ENCODE peak calls at places on chromosomes 5 and 9, in four cellular contexts. E is amniotic stem cell; J is stimulated activated CD4-positive, alpha-beta T cell treated with anti-CD3 and anti-CD28 coated beads, Interleukin-12 subunit alpha, Interleukin-12 subunit beta, amount 100 ng/mL, for 4 hours; N is choroid plexus epithelial cell. A is an unnamed sample.
A peak's percentile ranks its signal among the peaks of the same experiment; 100 is the strongest.

GRCh38 chr9:68595868-68596267 is 55.2 kb upstream of the TMEM252 start:
- DNase-seq in E (no peak), J (no peak), N (no peak), A (no peak)

GRCh38 chr9:6645153-6646027 is at the start of gene GLDC:
- DNase-seq in E (no peak), J (peak; percentile 41), N (no peak), A (peak; percentile 7)

GRCh38 chr9:121962421-121962820 is 130.7 kb downstream of the TTLL11 start:
- DNase-seq in E (no peak), J (no peak), N (no peak), A (no peak)

GRCh38 chr5:34460496-34460895 is 195.6 kb upstream of the RAI14 start:
- DNase-seq in E (no peak), J (no peak), N (no peak), A (no peak)

GRCh38 chr9:128713411-128713780 is 10.5 kb downstream of the ZDHHC12 start:
- DNase-seq in E (no peak), J (no peak), N (no peak), A (no peak)

GRCh38 chr9:21661626-21662025 is 140.8 kb upstream of the MTAP start:
- DNase-seq in E (no peak), J (no peak), N (peak; percentile 72), A (no peak)

GRCh38 chr5:143182901-143183820 is 220.3 kb downstream of the NR3C1 start:
- DNase-seq in E (no peak), J (peak; percentile 52), N (peak; percentile 83), A (no peak)

GRCh38 chr5:109656829-109657228 is 32.9 kb upstream of the MAN2A1 start:
- DNase-seq in E (peak; percentile 38), J (peak; percentile 2), N (peak; percentile 80), A (peak; percentile 24)

GRCh38 chr5:98309785-98310566 is 463.5 kb upstream of the RGMB start:
- DNase-seq in E (peak; percentile 91), J (no peak), N (peak; percentile 88), A (peak; percentile 93)

GRCh38 chr5:38845555-38846378 is at the start of gene OSMR:
- DNase-seq in E (peak; percentile 95), J (peak; percentile 8), N (peak; percentile 99), A (peak; percentile 91)

GRCh38 chr5:56099346-56099745 is 104.6 kb upstream of the IL6ST start:
- DNase-seq in E (no peak), J (no peak), N (peak; percentile 87), A (peak; percentile 83)

GRCh38 chr5:96031811-96032261 is 70.2 kb upstream of the ELL2 start:
- DNase-seq in E (peak; percentile 61), J (no peak), N (peak; percentile 45), A (no peak)

GRCh38 chr5:129243058-129243457 is 148.5 kb downstream of the ISOC1 start:
- DNase-seq in E (no peak), J (no peak), N (peak; percentile 3), A (no peak)

GRCh38 chr5:171893290-171893890 is 107.8 kb downstream of the SMIM23 start:
- DNase-seq in E (peak; percentile 57), J (no peak), N (peak; percentile 63), A (no peak)

GRCh38 chr9:109329274-109330258 is 8.7 kb upstream of the EPB41L4B start:
- DNase-seq in E (no peak), J (no peak), N (peak; percentile 64), A (no peak)

GRCh38 chr9:36316629-36317317 is 58.5 kb upstream of the GNE start:
- DNase-seq in E (no peak), J (no peak), N (peak; percentile 48), A (peak; percentile 46)

GRCh38 chr5:14872070-14872989 is 752 bp upstream of the ANKH start:
- DNase-seq in E (no peak), J (peak; percentile 54), N (peak; percentile 37), A (no peak)

GRCh38 chr9:4934976-4935672 is 49.9 kb upstream of the JAK2 start:
- DNase-seq in E (no peak), J (no peak), N (peak; percentile 6), A (no peak)

GRCh38 chr9:81182421-81182820 is 506.9 kb downstream of the TLE1 start:
- DNase-seq in E (peak; percentile 5), J (no peak), N (peak; percentile 66), A (no peak)

GRCh38 chr5:73625314-73625904 is 587 bp upstream of the ARHGEF28 start:
- DNase-seq in E (no peak), J (no peak), N (peak; percentile 48), A (no peak)

GRCh38 chr5:55868846-55869245 is 17.7 kb downstream of the IL31RA start:
- DNase-seq in E (peak; percentile 85), J (peak; percentile 30), N (peak; percentile 96), A (peak; percentile 98)

GRCh38 chr5:131209506-131210191 is 38.9 kb downstream of the LYRM7 start:
- DNase-seq in E (no peak), J (peak; percentile 16), N (no peak), A (no peak)

GRCh38 chr9:14127656-14128055 is 186.3 kb downstream of the NFIB start:
- DNase-seq in E (no peak), J (no peak), N (peak; percentile 50), A (no peak)

GRCh38 chr5:61251874-61252642 is 80.0 kb upstream of the ZSWIM6 start:
- DNase-seq in E (no peak), J (no peak), N (no peak), A (no peak)

GRCh38 chr9:36191696-36192095 is 975 bp downstream of the CLTA start:
- DNase-seq in E (no peak), J (no peak), N (peak; percentile 27), A (no peak)

GRCh38 chr5:13987843-13988464 is 43.5 kb upstream of the DNAH5 start:
- DNase-seq in E (peak; percentile 49), J (peak; percentile 3), N (peak; percentile 79), A (peak; percentile 30)

GRCh38 chr9:112331676-112331955 is 1.8 kb downstream of the PTBP3 start:
- DNase-seq in E (no peak), J (no peak), N (no peak), A (no peak)

GRCh38 chr5:109852371-109853160 is 162.8 kb downstream of the MAN2A1 start:
- DNase-seq in E (no peak), J (no peak), N (peak; percentile 66), A (no peak)

GRCh38 chr5:10453564-10453963 is 11.9 kb downstream of the ROPN1L start:
- DNase-seq in E (no peak), J (no peak), N (peak; percentile 54), A (no peak)

GRCh38 chr5:14252793-14253192 is 109.7 kb downstream of the TRIO start:
- DNase-seq in E (no peak), J (no peak), N (no peak), A (no peak)

GRCh38 chr5:142322747-142323479 is 1.9 kb downstream of the SPRY4 start:
- DNase-seq in E (no peak), J (no peak), N (peak; percentile 69), A (no peak)

GRCh38 chr5:169534311-169534880 is 49.2 kb upstream of the SPDL1 start:
- DNase-seq in E (no peak), J (no peak), N (no peak), A (no peak)

GRCh38 chr5:62960781-62961180 is 382.2 kb downstream of the LRRC70 start:
- DNase-seq in E (no peak), J (no peak), N (no peak), A (no peak)

GRCh38 chr5:177473461-177473991 is at the start of gene DBN1:
- DNase-seq in E (no peak), J (no peak), N (peak; percentile 60), A (no peak)

A was measured in pulmonary artery endothelial cell.